ENCODE peak calls at places on chromosomes 11 and 22, in eight cellular contexts. One of them, this sample, is unnamed.

GRCh38 chr11:2129699-2130366 is 9.4 kb downstream of the IGF2 start:
- DNase-seq in thoracic aorta: no peak
- DNase-seq in activated effector memory CD4-positive, alpha-beta T cell treated with anti-CD3 and anti-CD28 coated beads, Interleukin-2, amount 50 U/mL, for 16 hours: no peak
- DNase-seq in GM13977: no peak
- DNase-seq in endothelial cell of umbilical vein: no peak
- DNase-seq in CD4-positive, alpha-beta T cell: no peak
- DNase-seq in ascending aorta: no peak
- DNase-seq in Right ventricle myocardium superior: peak; percentile 27
- DNase-seq in this sample: no peak

GRCh38 chr22:43209523-43209890 is 22.6 kb upstream of the TTLL12 start:
- DNase-seq in thoracic aorta: no peak
- DNase-seq in endothelial cell of umbilical vein: no peak
- DNase-seq in GM13977: no peak
- DNase-seq in activated effector memory CD4-positive, alpha-beta T cell treated with anti-CD3 and anti-CD28 coated beads, Interleukin-2, amount 50 U/mL, for 16 hours: no peak
- DNase-seq in Right ventricle myocardium superior: no peak
- DNase-seq in CD4-positive, alpha-beta T cell: no peak
- DNase-seq in ascending aorta: no peak
- DNase-seq in this sample: no peak

GRCh38 chr11:47541070-47541469 is 11.9 kb downstream of the CELF1 start:
- DNase-seq in endothelial cell of umbilical vein: no peak
- DNase-seq in activated effector memory CD4-positive, alpha-beta T cell treated with anti-CD3 and anti-CD28 coated beads, Interleukin-2, amount 50 U/mL, for 16 hours: no peak
- DNase-seq in GM13977: no peak
- DNase-seq in ascending aorta: no peak
- DNase-seq in CD4-positive, alpha-beta T cell: no peak
- DNase-seq in Right ventricle myocardium superior: no peak
- DNase-seq in thoracic aorta: no peak
- DNase-seq in this sample: no peak

GRCh38 chr11:13289081-13289480 is 11.5 kb downstream of the BMAL1 start:
- DNase-seq in ascending aorta: no peak
- DNase-seq in CD4-positive, alpha-beta T cell: no peak
- DNase-seq in thoracic aorta: no peak
- DNase-seq in Right ventricle myocardium superior: no peak
- DNase-seq in activated effector memory CD4-positive, alpha-beta T cell treated with anti-CD3 and anti-CD28 coated beads, Interleukin-2, amount 50 U/mL, for 16 hours: no peak
- DNase-seq in GM13977: no peak
- DNase-seq in endothelial cell of umbilical vein: no peak
- DNase-seq in this sample: no peak

GRCh38 chr22:48709976-48710375 is 1117.7 kb downstream of the BRD1 start:
- DNase-seq in ascending aorta: no peak
- DNase-seq in CD4-positive, alpha-beta T cell: no peak
- DNase-seq in thoracic aorta: no peak
- DNase-seq in endothelial cell of umbilical vein: no peak
- DNase-seq in activated effector memory CD4-positive, alpha-beta T cell treated with anti-CD3 and anti-CD28 coated beads, Interleukin-2, amount 50 U/mL, for 16 hours: peak; percentile 31
- DNase-seq in GM13977: no peak
- DNase-seq in Right ventricle myocardium superior: no peak
- DNase-seq in this sample: no peak

GRCh38 chr22:21624120-21624879 is 5.5 kb downstream of the YDJC start:
- DNase-seq in Right ventricle myocardium superior: peak; percentile 63
- DNase-seq in thoracic aorta: no peak
- DNase-seq in GM13977: no peak
- DNase-seq in ascending aorta: no peak
- DNase-seq in CD4-positive, alpha-beta T cell: peak; percentile 32
- DNase-seq in activated effector memory CD4-positive, alpha-beta T cell treated with anti-CD3 and anti-CD28 coated beads, Interleukin-2, amount 50 U/mL, for 16 hours: peak; percentile 77
- DNase-seq in endothelial cell of umbilical vein: no peak
- DNase-seq in this sample: no peak

GRCh38 chr11:12220305-12220704 is 109.9 kb downstream of the MICAL2 start:
- DNase-seq in CD4-positive, alpha-beta T cell: no peak
- DNase-seq in Right ventricle myocardium superior: peak; percentile 90
- DNase-seq in endothelial cell of umbilical vein: peak; percentile 50
- DNase-seq in ascending aorta: no peak
- DNase-seq in GM13977: no peak
- DNase-seq in activated effector memory CD4-positive, alpha-beta T cell treated with anti-CD3 and anti-CD28 coated beads, Interleukin-2, amount 50 U/mL, for 16 hours: no peak
- DNase-seq in thoracic aorta: no peak
- DNase-seq in this sample: no peak

GRCh38 chr22:45444168-45444567 is 30.7 kb downstream of the RIBC2 start:
- DNase-seq in Right ventricle myocardium superior: no peak
- DNase-seq in endothelial cell of umbilical vein: no peak
- DNase-seq in CD4-positive, alpha-beta T cell: no peak
- DNase-seq in thoracic aorta: no peak
- DNase-seq in GM13977: no peak
- DNase-seq in activated effector memory CD4-positive, alpha-beta T cell treated with anti-CD3 and anti-CD28 coated beads, Interleukin-2, amount 50 U/mL, for 16 hours: no peak
- DNase-seq in ascending aorta: no peak
- DNase-seq in this sample: no peak

GRCh38 chr22:37982151-37982838 is 2.1 kb downstream of the SOX10 start:
- DNase-seq in CD4-positive, alpha-beta T cell: no peak
- DNase-seq in activated effector memory CD4-positive, alpha-beta T cell treated with anti-CD3 and anti-CD28 coated beads, Interleukin-2, amount 50 U/mL, for 16 hours: no peak
- DNase-seq in GM13977: no peak
- DNase-seq in endothelial cell of umbilical vein: no peak
- DNase-seq in thoracic aorta: no peak
- DNase-seq in Right ventricle myocardium superior: peak; percentile 59
- DNase-seq in ascending aorta: no peak
- DNase-seq in this sample: no peak

GRCh38 chr11:122267602-122268001 is 151.6 kb upstream of the BLID start:
- DNase-seq in Right ventricle myocardium superior: no peak
- DNase-seq in ascending aorta: no peak
- DNase-seq in activated effector memory CD4-positive, alpha-beta T cell treated with anti-CD3 and anti-CD28 coated beads, Interleukin-2, amount 50 U/mL, for 16 hours: no peak
- DNase-seq in CD4-positive, alpha-beta T cell: no peak
- DNase-seq in GM13977: no peak
- DNase-seq in endothelial cell of umbilical vein: no peak
- DNase-seq in thoracic aorta: no peak
- DNase-seq in this sample: peak; percentile 19

GRCh38 chr11:95339554-95339953 is 108.6 kb upstream of the SESN3 start:
- DNase-seq in GM13977: peak; percentile 52
- DNase-seq in thoracic aorta: no peak
- DNase-seq in Right ventricle myocardium superior: no peak
- DNase-seq in ascending aorta: no peak
- DNase-seq in activated effector memory CD4-positive, alpha-beta T cell treated with anti-CD3 and anti-CD28 coated beads, Interleukin-2, amount 50 U/mL, for 16 hours: no peak
- DNase-seq in CD4-positive, alpha-beta T cell: no peak
- DNase-seq in endothelial cell of umbilical vein: no peak
- DNase-seq in this sample: no peak

GRCh38 chr22:41910599-41911291 is 4.1 kb downstream of the SHISA8 start:
- DNase-seq in endothelial cell of umbilical vein: no peak
- DNase-seq in thoracic aorta: no peak
- DNase-seq in Right ventricle myocardium superior: peak; percentile 72
- DNase-seq in CD4-positive, alpha-beta T cell: no peak
- DNase-seq in activated effector memory CD4-positive, alpha-beta T cell treated with anti-CD3 and anti-CD28 coated beads, Interleukin-2, amount 50 U/mL, for 16 hours: peak; percentile 76
- DNase-seq in GM13977: peak; percentile 70
- DNase-seq in ascending aorta: no peak
- DNase-seq in this sample: no peak

GRCh38 chr22:16965560-16965959 is 42.5 kb downstream of the GAB4 start:
- DNase-seq in endothelial cell of umbilical vein: no peak
- DNase-seq in activated effector memory CD4-positive, alpha-beta T cell treated with anti-CD3 and anti-CD28 coated beads, Interleukin-2, amount 50 U/mL, for 16 hours: peak; percentile 28
- DNase-seq in ascending aorta: no peak
- DNase-seq in thoracic aorta: no peak
- DNase-seq in Right ventricle myocardium superior: no peak
- DNase-seq in GM13977: no peak
- DNase-seq in CD4-positive, alpha-beta T cell: no peak
- DNase-seq in this sample: no peak

GRCh38 chr11:79412761-79413160 is 28.1 kb downstream of the TENM4 start:
- DNase-seq in thoracic aorta: no peak
- DNase-seq in endothelial cell of umbilical vein: no peak
- DNase-seq in GM13977: no peak
- DNase-seq in ascending aorta: no peak
- DNase-seq in Right ventricle myocardium superior: no peak
- DNase-seq in activated effector memory CD4-positive, alpha-beta T cell treated with anti-CD3 and anti-CD28 coated beads, Interleukin-2, amount 50 U/mL, for 16 hours: no peak
- DNase-seq in CD4-positive, alpha-beta T cell: no peak
- DNase-seq in this sample: no peak

GRCh38 chr22:36461665-36462474 is 19.6 kb downstream of the TXN2 start:
- DNase-seq in Right ventricle myocardium superior: peak; percentile 52
- DNase-seq in CD4-positive, alpha-beta T cell: no peak
- DNase-seq in thoracic aorta: peak; percentile 70
- DNase-seq in activated effector memory CD4-positive, alpha-beta T cell treated with anti-CD3 and anti-CD28 coated beads, Interleukin-2, amount 50 U/mL, for 16 hours: no peak
- DNase-seq in ascending aorta: no peak
- DNase-seq in GM13977: no peak
- DNase-seq in endothelial cell of umbilical vein: peak; percentile 67
- DNase-seq in this sample: peak; percentile 61

GRCh38 chr11:98358551-98358950 is 662.2 kb upstream of the CNTN5 start:
- DNase-seq in GM13977: no peak
- DNase-seq in ascending aorta: no peak
- DNase-seq in activated effector memory CD4-positive, alpha-beta T cell treated with anti-CD3 and anti-CD28 coated beads, Interleukin-2, amount 50 U/mL, for 16 hours: no peak
- DNase-seq in endothelial cell of umbilical vein: no peak
- DNase-seq in CD4-positive, alpha-beta T cell: no peak
- DNase-seq in Right ventricle myocardium superior: no peak
- DNase-seq in thoracic aorta: no peak
- DNase-seq in this sample: no peak

GRCh38 chr11:70341881-70342429 is 56.4 kb upstream of the CTTN start:
- DNase-seq in CD4-positive, alpha-beta T cell: no peak
- DNase-seq in activated effector memory CD4-positive, alpha-beta T cell treated with anti-CD3 and anti-CD28 coated beads, Interleukin-2, amount 50 U/mL, for 16 hours: no peak
- DNase-seq in endothelial cell of umbilical vein: no peak
- DNase-seq in Right ventricle myocardium superior: no peak
- DNase-seq in GM13977: no peak
- DNase-seq in thoracic aorta: no peak
- DNase-seq in ascending aorta: no peak
- DNase-seq in this sample: no peak

GRCh38 chr11:88508808-88509581 is 171.5 kb upstream of the CTSC start:
- DNase-seq in Right ventricle myocardium superior: peak; percentile 44
- DNase-seq in CD4-positive, alpha-beta T cell: no peak
- DNase-seq in thoracic aorta: no peak
- DNase-seq in ascending aorta: no peak
- DNase-seq in activated effector memory CD4-positive, alpha-beta T cell treated with anti-CD3 and anti-CD28 coated beads, Interleukin-2, amount 50 U/mL, for 16 hours: peak; percentile 64
- DNase-seq in endothelial cell of umbilical vein: peak; percentile 57
- DNase-seq in GM13977: peak; percentile 49
- DNase-seq in this sample: no peak

GRCh38 chr11:118046051-118046963 is 30.6 kb upstream of the TMPRSS4 start:
- DNase-seq in GM13977: no peak
- DNase-seq in Right ventricle myocardium superior: no peak
- DNase-seq in activated effector memory CD4-positive, alpha-beta T cell treated with anti-CD3 and anti-CD28 coated beads, Interleukin-2, amount 50 U/mL, for 16 hours: peak; percentile 72
- DNase-seq in endothelial cell of umbilical vein: no peak
- DNase-seq in thoracic aorta: no peak
- DNase-seq in ascending aorta: no peak
- DNase-seq in CD4-positive, alpha-beta T cell: peak; percentile 32
- DNase-seq in this sample: no peak